ENCODE peak calls at places on chromosomes 13 and 19, in seven cellular contexts. One of them, this sample, is unnamed.

GRCh38 chr13:47397739-47398138 is 500.9 kb upstream of the HTR2A start:
- DNase-seq in T1000: no peak
- DNase-seq in stimulated activated CD8-positive, alpha-beta memory T cell treated with anti-CD3 and anti-CD28 coated beads, Interleukin-12 subunit alpha, Interleukin-12 subunit beta, amount 100 ng/mL, for 4 hours: no peak
- DNase-seq in occipital lobe: no peak
- DNase-seq in cardiac muscle cell: peak; percentile 10
- DNase-seq in activated CD4-positive, alpha-beta T cell treated with anti-CD3 and anti-CD28 coated beads for 36 hours: no peak
- DNase-seq in testis: no peak
- DNase-seq in this sample: peak; percentile 70

GRCh38 chr13:26502826-26503225 is 54.7 kb upstream of the WASF3 start:
- DNase-seq in T1000: no peak
- DNase-seq in stimulated activated CD8-positive, alpha-beta memory T cell treated with anti-CD3 and anti-CD28 coated beads, Interleukin-12 subunit alpha, Interleukin-12 subunit beta, amount 100 ng/mL, for 4 hours: no peak
- DNase-seq in occipital lobe: peak; percentile 8
- DNase-seq in cardiac muscle cell: peak; percentile 80
- DNase-seq in activated CD4-positive, alpha-beta T cell treated with anti-CD3 and anti-CD28 coated beads for 36 hours: peak; percentile 74
- DNase-seq in testis: peak; percentile 24
- DNase-seq in this sample: no peak

GRCh38 chr13:46679369-46680180 is 117.4 kb downstream of the ESD start:
- DNase-seq in T1000: no peak
- DNase-seq in stimulated activated CD8-positive, alpha-beta memory T cell treated with anti-CD3 and anti-CD28 coated beads, Interleukin-12 subunit alpha, Interleukin-12 subunit beta, amount 100 ng/mL, for 4 hours: no peak
- DNase-seq in occipital lobe: no peak
- DNase-seq in cardiac muscle cell: peak; percentile 71
- DNase-seq in activated CD4-positive, alpha-beta T cell treated with anti-CD3 and anti-CD28 coated beads for 36 hours: peak; percentile 50
- DNase-seq in testis: peak; percentile 39
- DNase-seq in this sample: no peak

GRCh38 chr13:28322256-28322895 is 172.6 kb downstream of the FLT1 start:
- DNase-seq in T1000: no peak
- DNase-seq in stimulated activated CD8-positive, alpha-beta memory T cell treated with anti-CD3 and anti-CD28 coated beads, Interleukin-12 subunit alpha, Interleukin-12 subunit beta, amount 100 ng/mL, for 4 hours: no peak
- DNase-seq in occipital lobe: no peak
- DNase-seq in cardiac muscle cell: no peak
- DNase-seq in activated CD4-positive, alpha-beta T cell treated with anti-CD3 and anti-CD28 coated beads for 36 hours: no peak
- DNase-seq in testis: no peak
- DNase-seq in this sample: no peak

GRCh38 chr19:38139122-38139521 is 84.9 kb downstream of the DPF1 start:
- DNase-seq in T1000: no peak
- DNase-seq in stimulated activated CD8-positive, alpha-beta memory T cell treated with anti-CD3 and anti-CD28 coated beads, Interleukin-12 subunit alpha, Interleukin-12 subunit beta, amount 100 ng/mL, for 4 hours: no peak
- DNase-seq in occipital lobe: no peak
- DNase-seq in cardiac muscle cell: no peak
- DNase-seq in activated CD4-positive, alpha-beta T cell treated with anti-CD3 and anti-CD28 coated beads for 36 hours: no peak
- DNase-seq in testis: no peak
- DNase-seq in this sample: peak; percentile 41

GRCh38 chr13:106533940-106534843 is 1.3 kb downstream of the EFNB2 start:
- DNase-seq in T1000: peak; percentile 8
- DNase-seq in stimulated activated CD8-positive, alpha-beta memory T cell treated with anti-CD3 and anti-CD28 coated beads, Interleukin-12 subunit alpha, Interleukin-12 subunit beta, amount 100 ng/mL, for 4 hours: no peak
- DNase-seq in occipital lobe: no peak
- DNase-seq in cardiac muscle cell: peak; percentile 74
- DNase-seq in activated CD4-positive, alpha-beta T cell treated with anti-CD3 and anti-CD28 coated beads for 36 hours: peak; percentile 45
- DNase-seq in testis: peak; percentile 57
- DNase-seq in this sample: peak; percentile 58

GRCh38 chr13:112882555-112883024 is 86.4 kb upstream of the MCF2L start:
- DNase-seq in T1000: no peak
- DNase-seq in stimulated activated CD8-positive, alpha-beta memory T cell treated with anti-CD3 and anti-CD28 coated beads, Interleukin-12 subunit alpha, Interleukin-12 subunit beta, amount 100 ng/mL, for 4 hours: no peak
- DNase-seq in occipital lobe: no peak
- DNase-seq in cardiac muscle cell: no peak
- DNase-seq in activated CD4-positive, alpha-beta T cell treated with anti-CD3 and anti-CD28 coated beads for 36 hours: no peak
- DNase-seq in testis: no peak
- DNase-seq in this sample: no peak

GRCh38 chr19:45179063-45179847 is 671 bp downstream of the BLOC1S3 start:
- DNase-seq in T1000: no peak
- DNase-seq in stimulated activated CD8-positive, alpha-beta memory T cell treated with anti-CD3 and anti-CD28 coated beads, Interleukin-12 subunit alpha, Interleukin-12 subunit beta, amount 100 ng/mL, for 4 hours: peak; percentile 30
- DNase-seq in occipital lobe: no peak
- DNase-seq in cardiac muscle cell: peak; percentile 53
- DNase-seq in activated CD4-positive, alpha-beta T cell treated with anti-CD3 and anti-CD28 coated beads for 36 hours: peak; percentile 67
- DNase-seq in testis: peak; percentile 65
- DNase-seq in this sample: peak; percentile 63

GRCh38 chr13:45521292-45521691 is 56.6 kb downstream of the COG3 start:
- DNase-seq in T1000: no peak
- DNase-seq in stimulated activated CD8-positive, alpha-beta memory T cell treated with anti-CD3 and anti-CD28 coated beads, Interleukin-12 subunit alpha, Interleukin-12 subunit beta, amount 100 ng/mL, for 4 hours: no peak
- DNase-seq in occipital lobe: no peak
- DNase-seq in cardiac muscle cell: peak; percentile 10
- DNase-seq in activated CD4-positive, alpha-beta T cell treated with anti-CD3 and anti-CD28 coated beads for 36 hours: no peak
- DNase-seq in testis: no peak
- DNase-seq in this sample: peak; percentile 9